ENCODE peak calls at places on chromosomes 13 and 19, in five cellular contexts. One of them, this sample, is unnamed.

GRCh38 chr19:34383599-34383998 is 18.6 kb downstream of the GPI start:
- DNase-seq in non-pigmented ciliary epithelial cell: no peak
- DNase-seq in ELF-1: no peak
- DNase-seq in stimulated activated CD4-positive, alpha-beta T cell treated with anti-CD3 and anti-CD28 coated beads, Interleukin-12 subunit alpha, Interleukin-12 subunit beta, amount 100 ng/mL, for 48 hours: no peak
- DNase-seq in kidney glomerular epithelial cell: no peak
- DNase-seq in this sample: no peak

GRCh38 chr13:72180253-72180952 is 313.4 kb upstream of the DACH1 start:
- DNase-seq in stimulated activated CD4-positive, alpha-beta T cell treated with anti-CD3 and anti-CD28 coated beads, Interleukin-12 subunit alpha, Interleukin-12 subunit beta, amount 100 ng/mL, for 48 hours: no peak
- DNase-seq in kidney glomerular epithelial cell: peak
- DNase-seq in non-pigmented ciliary epithelial cell: peak
- DNase-seq in ELF-1: peak
- DNase-seq in this sample: no peak

GRCh38 chr13:36801035-36801434 is 18.0 kb upstream of the RFXAP start:
- DNase-seq in non-pigmented ciliary epithelial cell: no peak
- DNase-seq in ELF-1: no peak
- DNase-seq in kidney glomerular epithelial cell: peak
- DNase-seq in stimulated activated CD4-positive, alpha-beta T cell treated with anti-CD3 and anti-CD28 coated beads, Interleukin-12 subunit alpha, Interleukin-12 subunit beta, amount 100 ng/mL, for 48 hours: no peak
- DNase-seq in this sample: no peak

GRCh38 chr13:114081761-114082681 is 50.4 kb downstream of the RASA3 start:
- DNase-seq in non-pigmented ciliary epithelial cell: no peak
- DNase-seq in ELF-1: peak
- DNase-seq in stimulated activated CD4-positive, alpha-beta T cell treated with anti-CD3 and anti-CD28 coated beads, Interleukin-12 subunit alpha, Interleukin-12 subunit beta, amount 100 ng/mL, for 48 hours: no peak
- DNase-seq in kidney glomerular epithelial cell: no peak
- DNase-seq in this sample: no peak

GRCh38 chr19:33143897-33144405 is 12.0 kb downstream of the WDR88 start:
- DNase-seq in stimulated activated CD4-positive, alpha-beta T cell treated with anti-CD3 and anti-CD28 coated beads, Interleukin-12 subunit alpha, Interleukin-12 subunit beta, amount 100 ng/mL, for 48 hours: peak
- DNase-seq in non-pigmented ciliary epithelial cell: no peak
- DNase-seq in ELF-1: peak
- DNase-seq in kidney glomerular epithelial cell: peak
- DNase-seq in this sample: no peak

GRCh38 chr19:2804156-2805004 is 15.3 kb upstream of the ZNF554 start:
- DNase-seq in stimulated activated CD4-positive, alpha-beta T cell treated with anti-CD3 and anti-CD28 coated beads, Interleukin-12 subunit alpha, Interleukin-12 subunit beta, amount 100 ng/mL, for 48 hours: no peak
- DNase-seq in non-pigmented ciliary epithelial cell: no peak
- DNase-seq in kidney glomerular epithelial cell: no peak
- DNase-seq in ELF-1: no peak
- DNase-seq in this sample: no peak

GRCh38 chr13:112686987-112687386 is 2.9 kb upstream of the ATP11A start:
- DNase-seq in stimulated activated CD4-positive, alpha-beta T cell treated with anti-CD3 and anti-CD28 coated beads, Interleukin-12 subunit alpha, Interleukin-12 subunit beta, amount 100 ng/mL, for 48 hours: no peak
- DNase-seq in ELF-1: no peak
- DNase-seq in kidney glomerular epithelial cell: no peak
- DNase-seq in non-pigmented ciliary epithelial cell: no peak
- DNase-seq in this sample: no peak

GRCh38 chr13:29858667-29859066 is 8.2 kb upstream of the UBL3 start:
- DNase-seq in ELF-1: no peak
- DNase-seq in stimulated activated CD4-positive, alpha-beta T cell treated with anti-CD3 and anti-CD28 coated beads, Interleukin-12 subunit alpha, Interleukin-12 subunit beta, amount 100 ng/mL, for 48 hours: no peak
- DNase-seq in kidney glomerular epithelial cell: no peak
- DNase-seq in non-pigmented ciliary epithelial cell: no peak
- DNase-seq in this sample: no peak